ENCODE peak calls at places on chromosomes 3 and 15, in seven cellular contexts. One of them, this sample, is unnamed.

GRCh38 chr15:42621386-42621785 is 46.0 kb downstream of the STARD9 start:
- DNase-seq in B cell: no peak
- DNase-seq in right atrium auricular region: no peak
- DNase-seq in left lung: no peak
- DNase-seq in astrocyte of the spinal cord: no peak
- DNase-seq in Peyer's patch: no peak
- DNase-seq in psoas muscle: no peak
- DNase-seq in this sample: no peak

GRCh38 chr3:183629546-183630301 is 5.7 kb upstream of the KLHL24 start:
- DNase-seq in B cell: no peak
- DNase-seq in Peyer's patch: no peak
- DNase-seq in psoas muscle: no peak
- DNase-seq in left lung: no peak
- DNase-seq in astrocyte of the spinal cord: no peak
- DNase-seq in right atrium auricular region: no peak
- DNase-seq in this sample: no peak

GRCh38 chr3:66348696-66349095 is 127.9 kb downstream of the SLC25A26 start:
- DNase-seq in left lung: no peak
- DNase-seq in astrocyte of the spinal cord: no peak
- DNase-seq in B cell: no peak
- DNase-seq in psoas muscle: no peak
- DNase-seq in right atrium auricular region: no peak
- DNase-seq in Peyer's patch: no peak
- DNase-seq in this sample: no peak

GRCh38 chr3:365268-365667 is 168.7 kb downstream of the CHL1 start:
- DNase-seq in psoas muscle: no peak
- DNase-seq in astrocyte of the spinal cord: no peak
- DNase-seq in B cell: no peak
- DNase-seq in left lung: no peak
- DNase-seq in Peyer's patch: no peak
- DNase-seq in right atrium auricular region: no peak
- DNase-seq in this sample: no peak

GRCh38 chr15:75065467-75065850 is 42.1 kb downstream of the PPCDC start:
- DNase-seq in psoas muscle: no peak
- DNase-seq in left lung: no peak
- DNase-seq in astrocyte of the spinal cord: no peak
- DNase-seq in Peyer's patch: peak
- DNase-seq in right atrium auricular region: peak
- DNase-seq in B cell: no peak
- DNase-seq in this sample: peak

GRCh38 chr15:62306851-62307504 is 141.9 kb upstream of the C2CD4B start:
- DNase-seq in right atrium auricular region: peak
- DNase-seq in left lung: no peak
- DNase-seq in psoas muscle: no peak
- DNase-seq in astrocyte of the spinal cord: peak
- DNase-seq in B cell: peak
- DNase-seq in Peyer's patch: no peak
- DNase-seq in this sample: no peak

GRCh38 chr3:55746808-55747413 is 259.8 kb upstream of the WNT5A start:
- DNase-seq in left lung: no peak
- DNase-seq in B cell: no peak
- DNase-seq in right atrium auricular region: no peak
- DNase-seq in Peyer's patch: no peak
- DNase-seq in psoas muscle: no peak
- DNase-seq in astrocyte of the spinal cord: peak
- DNase-seq in this sample: no peak

GRCh38 chr15:68272797-68273271 is 4.7 kb upstream of the FEM1B start:
- DNase-seq in psoas muscle: no peak
- DNase-seq in B cell: no peak
- DNase-seq in astrocyte of the spinal cord: no peak
- DNase-seq in left lung: no peak
- DNase-seq in Peyer's patch: no peak
- DNase-seq in right atrium auricular region: no peak
- DNase-seq in this sample: no peak

GRCh38 chr3:44048196-44048924 is 193.3 kb upstream of the TOPAZ1 start:
- DNase-seq in astrocyte of the spinal cord: peak
- DNase-seq in psoas muscle: no peak
- DNase-seq in right atrium auricular region: no peak
- DNase-seq in Peyer's patch: no peak
- DNase-seq in B cell: no peak
- DNase-seq in left lung: no peak
- DNase-seq in this sample: no peak

GRCh38 chr15:52680756-52681155 is 1.6 kb upstream of the ATOSA start:
- DNase-seq in Peyer's patch: no peak
- DNase-seq in astrocyte of the spinal cord: no peak
- DNase-seq in psoas muscle: no peak
- DNase-seq in B cell: peak
- DNase-seq in right atrium auricular region: no peak
- DNase-seq in left lung: no peak
- DNase-seq in this sample: no peak

GRCh38 chr15:52678468-52679231 is 538 bp downstream of the ATOSA start:
- DNase-seq in left lung: peak
- DNase-seq in astrocyte of the spinal cord: peak
- DNase-seq in B cell: peak
- DNase-seq in psoas muscle: peak
- DNase-seq in right atrium auricular region: peak
- DNase-seq in Peyer's patch: peak
- DNase-seq in this sample: peak

GRCh38 chr15:52678036-52678467 is 1.1 kb downstream of the ATOSA start:
- DNase-seq in right atrium auricular region: peak
- DNase-seq in Peyer's patch: peak
- DNase-seq in astrocyte of the spinal cord: peak
- DNase-seq in psoas muscle: peak
- DNase-seq in B cell: peak
- DNase-seq in left lung: peak
- DNase-seq in this sample: no peak

GRCh38 chr15:52680041-52680391 is 828 bp upstream of the ATOSA start:
- DNase-seq in left lung: no peak
- DNase-seq in B cell: peak
- DNase-seq in astrocyte of the spinal cord: peak
- DNase-seq in psoas muscle: no peak
- DNase-seq in right atrium auricular region: no peak
- DNase-seq in Peyer's patch: no peak
- DNase-seq in this sample: no peak

DNA sequence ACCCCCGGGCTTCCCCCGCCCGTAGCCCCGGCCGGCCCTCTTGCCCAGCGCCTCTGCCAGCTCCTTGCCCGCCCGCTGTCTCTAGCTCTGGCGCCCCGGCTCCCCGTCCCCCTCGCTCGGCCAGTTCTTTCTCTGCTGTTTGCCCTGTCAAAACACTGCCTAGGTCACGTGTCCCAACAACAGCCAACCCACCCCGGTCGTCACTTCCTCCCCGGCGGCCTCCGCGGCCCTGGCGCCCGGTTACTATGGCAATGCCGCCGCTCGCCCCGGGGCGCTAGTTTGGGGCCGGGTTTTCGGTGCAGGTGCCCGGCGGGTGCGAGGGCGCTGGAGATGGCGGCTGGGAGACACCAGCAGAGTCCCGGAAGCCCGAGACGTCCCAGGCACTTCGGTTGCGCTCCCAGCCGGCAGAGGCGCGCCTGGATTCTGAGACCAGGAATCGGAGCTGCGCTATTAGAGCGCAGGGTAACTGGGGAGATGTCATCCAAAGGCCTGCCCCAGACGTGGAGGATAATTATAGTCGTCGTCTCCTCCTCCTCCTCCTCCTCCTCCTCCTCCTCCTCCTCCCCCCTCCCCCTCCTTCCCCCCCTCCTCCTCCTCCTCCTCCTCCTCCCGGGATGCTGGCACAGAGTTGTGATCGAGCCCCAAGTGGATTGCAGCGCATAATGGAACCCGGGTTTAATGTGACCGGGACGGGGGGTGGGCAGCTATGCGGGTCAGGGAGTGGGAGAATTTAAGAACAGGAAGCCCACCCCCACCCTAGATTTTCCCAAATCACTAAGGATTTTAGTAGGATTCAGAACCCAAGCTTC is at the start of gene ATOSA:
- DNase-seq in Peyer's patch: peak
- DNase-seq in right atrium auricular region: peak
- DNase-seq in psoas muscle: peak
- DNase-seq in left lung: peak
- DNase-seq in B cell: peak
- DNase-seq in astrocyte of the spinal cord: peak
- DNase-seq in this sample: peak
- TF ChIP-seq CTCF in Peyer's patch: no peak
- TF ChIP-seq CTCF in right atrium auricular region: peak
- TF ChIP-seq CTCF in psoas muscle: no peak
- TF ChIP-seq CTCF in left lung: no peak
- TF ChIP-seq CTCF in B cell: no peak
- TF ChIP-seq CTCF in astrocyte of the spinal cord: peak
- TF ChIP-seq CTCF in this sample: no peak

GRCh38 chr3:126351771-126352475 is 5.3 kb downstream of the KLF15 start:
- DNase-seq in Peyer's patch: no peak
- DNase-seq in B cell: no peak
- DNase-seq in astrocyte of the spinal cord: no peak
- DNase-seq in psoas muscle: peak
- DNase-seq in right atrium auricular region: no peak
- DNase-seq in left lung: peak
- DNase-seq in this sample: no peak

GRCh38 chr3:126350502-126351085 is 6.6 kb downstream of the KLF15 start:
- DNase-seq in astrocyte of the spinal cord: no peak
- DNase-seq in B cell: no peak
- DNase-seq in left lung: peak
- DNase-seq in Peyer's patch: no peak
- DNase-seq in psoas muscle: peak
- DNase-seq in right atrium auricular region: no peak
- DNase-seq in this sample: no peak

GRCh38 chr3:126352476-126353454 is 4.4 kb downstream of the KLF15 start:
- DNase-seq in B cell: no peak
- DNase-seq in Peyer's patch: no peak
- DNase-seq in right atrium auricular region: no peak
- DNase-seq in psoas muscle: peak
- DNase-seq in astrocyte of the spinal cord: no peak
- DNase-seq in left lung: peak
- DNase-seq in this sample: no peak

GRCh38 chr3:126349611-126350501 is 7.4 kb downstream of the KLF15 start:
- DNase-seq in right atrium auricular region: no peak
- DNase-seq in psoas muscle: peak
- DNase-seq in Peyer's patch: no peak
- DNase-seq in B cell: no peak
- DNase-seq in left lung: peak
- DNase-seq in astrocyte of the spinal cord: no peak
- DNase-seq in this sample: no peak

GRCh38 chr3:126351086-126351770 is 6.0 kb downstream of the KLF15 start:
- DNase-seq in psoas muscle: peak
- DNase-seq in left lung: no peak
- DNase-seq in astrocyte of the spinal cord: no peak
- DNase-seq in B cell: no peak
- DNase-seq in Peyer's patch: no peak
- DNase-seq in right atrium auricular region: no peak
- DNase-seq in this sample: no peak
- TF ChIP-seq CTCF in psoas muscle: no peak
- TF ChIP-seq CTCF in left lung: no peak
- TF ChIP-seq CTCF in astrocyte of the spinal cord: no peak
- TF ChIP-seq CTCF in B cell: no peak
- TF ChIP-seq CTCF in Peyer's patch: no peak
- TF ChIP-seq CTCF in right atrium auricular region: no peak
- TF ChIP-seq CTCF in this sample: no peak

GRCh38 chr3:17194116-17194515 is 309.4 kb downstream of the PLCL2 start:
- DNase-seq in psoas muscle: no peak
- DNase-seq in B cell: no peak
- DNase-seq in Peyer's patch: no peak
- DNase-seq in astrocyte of the spinal cord: no peak
- DNase-seq in left lung: no peak
- DNase-seq in right atrium auricular region: no peak
- DNase-seq in this sample: no peak

GRCh38 chr3:17195192-17195611 is 310.4 kb downstream of the PLCL2 start:
- DNase-seq in psoas muscle: no peak
- DNase-seq in Peyer's patch: peak
- DNase-seq in left lung: peak
- DNase-seq in right atrium auricular region: no peak
- DNase-seq in astrocyte of the spinal cord: peak
- DNase-seq in B cell: peak
- DNase-seq in this sample: no peak

GRCh38 chr3:17201538-17201937 is 316.8 kb downstream of the PLCL2 start:
- DNase-seq in right atrium auricular region: no peak
- DNase-seq in Peyer's patch: no peak
- DNase-seq in B cell: no peak
- DNase-seq in left lung: no peak
- DNase-seq in psoas muscle: no peak
- DNase-seq in astrocyte of the spinal cord: no peak
- DNase-seq in this sample: no peak

GRCh38 chr3:17192995-17193394 is 308.2 kb downstream of the PLCL2 start:
- DNase-seq in Peyer's patch: no peak
- DNase-seq in B cell: no peak
- DNase-seq in left lung: no peak
- DNase-seq in right atrium auricular region: no peak
- DNase-seq in astrocyte of the spinal cord: no peak
- DNase-seq in psoas muscle: no peak
- DNase-seq in this sample: no peak

GRCh38 chr3:17195856-17196604 is 311.3 kb downstream of the PLCL2 start:
- DNase-seq in left lung: no peak
- DNase-seq in astrocyte of the spinal cord: peak
- DNase-seq in psoas muscle: no peak
- DNase-seq in Peyer's patch: no peak
- DNase-seq in right atrium auricular region: no peak
- DNase-seq in B cell: peak
- DNase-seq in this sample: no peak
- TF ChIP-seq CTCF in left lung: peak
- TF ChIP-seq CTCF in astrocyte of the spinal cord: peak
- TF ChIP-seq CTCF in psoas muscle: peak
- TF ChIP-seq CTCF in Peyer's patch: no peak
- TF ChIP-seq CTCF in right atrium auricular region: peak
- TF ChIP-seq CTCF in B cell: no peak
- TF ChIP-seq CTCF in this sample: peak

DNA sequence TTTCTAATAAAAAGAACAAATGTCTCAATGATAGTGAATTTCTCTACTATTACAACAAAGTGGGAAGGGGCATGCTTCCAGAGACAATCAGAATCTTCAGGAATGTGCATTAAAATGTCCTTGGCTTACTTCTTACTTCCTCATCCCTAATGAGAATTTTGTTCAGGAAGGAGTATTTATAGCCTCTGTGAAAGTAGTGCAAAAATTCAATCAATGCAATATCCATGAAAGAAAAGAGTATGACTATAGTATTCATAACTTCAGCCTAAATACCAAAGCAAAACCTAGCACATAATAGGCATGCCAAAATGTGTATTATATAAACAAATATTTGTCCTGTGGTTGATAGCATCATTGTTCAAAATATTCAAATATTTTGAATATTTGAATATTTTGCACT is 273.1 kb downstream of the ZNF385D start:
- DNase-seq in right atrium auricular region: no peak
- DNase-seq in Peyer's patch: no peak
- DNase-seq in psoas muscle: no peak
- DNase-seq in astrocyte of the spinal cord: peak
- DNase-seq in left lung: no peak
- DNase-seq in B cell: no peak
- DNase-seq in this sample: no peak
- TF ChIP-seq CTCF in right atrium auricular region: no peak
- TF ChIP-seq CTCF in Peyer's patch: no peak
- TF ChIP-seq CTCF in psoas muscle: no peak
- TF ChIP-seq CTCF in astrocyte of the spinal cord: no peak
- TF ChIP-seq CTCF in left lung: no peak
- TF ChIP-seq CTCF in B cell: no peak
- TF ChIP-seq CTCF in this sample: no peak